ENCODE peak calls at places on chromosomes 1 and 21, in four cellular contexts. L is heart right ventricle, A is aorta, B is ovary. P is an unnamed sample.

GRCh38 chr1:150508982-150509381 is 1.1 kb downstream of the ECM1 start:
- DNase-seq in L (no peak), A (peak; percentile 8), B (no peak), P (no peak)

GRCh38 chr1:77592906-77593305 is 89.6 kb downstream of the ZZZ3 start:
- DNase-seq in L (no peak), A (no peak), B (no peak), P (no peak)

GRCh38 chr1:63971557-63971956 is 197.7 kb downstream of the ROR1 start:
- DNase-seq in L (no peak), A (no peak), B (no peak), P (no peak)

GRCh38 chr21:15367061-15367626 is 302.3 kb upstream of the NRIP1 start:
- DNase-seq in L (no peak), A (no peak), B (no peak), P (no peak)

GRCh38 chr21:28235169-28235892 is 757.3 kb downstream of the LTN1 start:
- DNase-seq in L (peak; percentile 5), A (no peak), B (no peak), P (no peak)

GRCh38 chr1:108016451-108016920 is 51.5 kb upstream of the VAV3 start:
- DNase-seq in L (no peak), A (no peak), B (no peak), P (no peak)

GRCh38 chr1:108045370-108045950 is 80.5 kb upstream of the VAV3 start:
- DNase-seq in L (no peak), A (no peak), B (no peak), P (no peak)

GRCh38 chr1:232943679-232944252 is 6.6 kb upstream of the NTPCR start:
- DNase-seq in L (no peak), A (no peak), B (peak; percentile 28), P (no peak)

GRCh38 chr1:94012686-94013330 is 103.6 kb upstream of the GCLM start:
- DNase-seq in L (no peak), A (no peak), B (no peak), P (no peak)

GRCh38 chr1:160406131-160406968 is 6.0 kb downstream of the VANGL2 start:
- DNase-seq in L (no peak), A (no peak), B (no peak), P (no peak)

GRCh38 chr1:26696645-26697440 is 1.0 kb downstream of the ARID1A start:
- DNase-seq in L (peak; percentile 45), A (peak; percentile 85), B (peak; percentile 48), P (no peak)

GRCh38 chr1:92858564-92859399 is 26.9 kb downstream of the RPL5 start:
- DNase-seq in L (no peak), A (no peak), B (peak; percentile 65), P (no peak)

GRCh38 chr1:90716552-90717355 is at the start of gene BARHL2:
- DNase-seq in L (no peak), A (no peak), B (no peak), P (no peak)

GRCh38 chr1:66954208-66954607 is 29.4 kb downstream of the MIER1 start:
- DNase-seq in L (no peak), A (no peak), B (no peak), P (no peak)

GRCh38 chr21:31921079-31921478 is 48.3 kb downstream of the HUNK start:
- DNase-seq in L (no peak), A (no peak), B (no peak), P (no peak)

GRCh38 chr1:63103682-63104081 is 218.7 kb upstream of the FOXD3 start:
- DNase-seq in L (no peak), A (no peak), B (no peak), P (no peak)

GRCh38 chr1:51237313-51237700 is 1.2 kb downstream of the RNF11 start:
- DNase-seq in L (no peak), A (no peak), B (no peak), P (no peak)

GRCh38 chr1:231808990-231809389 is 182.4 kb downstream of the DISC1 start:
- DNase-seq in L (no peak), A (no peak), B (no peak), P (no peak)

GRCh38 chr1:14366361-14367018 is 232.0 kb upstream of the KAZN start:
- DNase-seq in L (peak; percentile 50), A (no peak), B (no peak), P (no peak)

GRCh38 chr1:180251526-180252305 is 21.7 kb downstream of the LHX4 start:
- DNase-seq in L (no peak), A (peak; percentile 51), B (no peak), P (no peak)

GRCh38 chr1:88746916-88747315 is 62.8 kb downstream of the PKN2 start:
- DNase-seq in L (no peak), A (no peak), B (no peak), P (no peak)

GRCh38 chr1:109923131-109923945 is 12.7 kb downstream of the CSF1 start:
- DNase-seq in L (no peak), A (no peak), B (peak; percentile 31), P (no peak)

GRCh38 chr1:107874221-107874620 is 90.8 kb downstream of the VAV3 start:
- DNase-seq in L (no peak), A (no peak), B (no peak), P (no peak)

GRCh38 chr1:230153655-230154296 is 86.7 kb downstream of the GALNT2 start:
- DNase-seq in L (no peak), A (no peak), B (no peak), P (peak; percentile 70)

GRCh38 chr1:192949783-192950182 is 109.4 kb downstream of the UCHL5 start:
- DNase-seq in L (no peak), A (no peak), B (no peak), P (no peak)

GRCh38 chr1:67840449-67840848 is 7.2 kb upstream of the GNG12 start:
- DNase-seq in L (no peak), A (no peak), B (no peak), P (no peak)

GRCh38 chr1:201530741-201531521 is 8.0 kb upstream of the NAV1 start:
- DNase-seq in L (peak; percentile 86), A (peak; percentile 96), B (peak; percentile 87), P (peak; percentile 88)

GRCh38 chr1:43541721-43542401 is 11.2 kb downstream of the PTPRF start:
- DNase-seq in L (peak; percentile 72), A (peak; percentile 90), B (peak; percentile 67), P (peak; percentile 88)

GRCh38 chr21:29181799-29182470 is 51.5 kb downstream of the MAP3K7CL start:
- DNase-seq in L (no peak), A (no peak), B (peak; percentile 26), P (no peak)

GRCh38 chr1:67441739-67442286 is 11.6 kb upstream of the SERBP1 start:
- DNase-seq in L (no peak), A (no peak), B (no peak), P (no peak)

GRCh38 chr1:67861856-67862516 is 28.7 kb upstream of the GNG12 start:
- DNase-seq in L (no peak), A (no peak), B (no peak), P (no peak)

GRCh38 chr1:167658574-167659328 is 28.7 kb downstream of the RCSD1 start:
- DNase-seq in L (no peak), A (no peak), B (no peak), P (no peak)

GRCh38 chr21:33940164-33940563 is 24.6 kb upstream of the ATP5PO start:
- DNase-seq in L (no peak), A (no peak), B (no peak), P (no peak)

GRCh38 chr1:75730432-75730831 is 5.9 kb downstream of the ACADM start:
- DNase-seq in L (no peak), A (no peak), B (no peak), P (no peak)

GRCh38 chr21:29299906-29300546 is 1.3 kb downstream of the BACH1 start:
- DNase-seq in L (peak; percentile 23), A (no peak), B (peak; percentile 22), P (peak; percentile 14)

DNA sequence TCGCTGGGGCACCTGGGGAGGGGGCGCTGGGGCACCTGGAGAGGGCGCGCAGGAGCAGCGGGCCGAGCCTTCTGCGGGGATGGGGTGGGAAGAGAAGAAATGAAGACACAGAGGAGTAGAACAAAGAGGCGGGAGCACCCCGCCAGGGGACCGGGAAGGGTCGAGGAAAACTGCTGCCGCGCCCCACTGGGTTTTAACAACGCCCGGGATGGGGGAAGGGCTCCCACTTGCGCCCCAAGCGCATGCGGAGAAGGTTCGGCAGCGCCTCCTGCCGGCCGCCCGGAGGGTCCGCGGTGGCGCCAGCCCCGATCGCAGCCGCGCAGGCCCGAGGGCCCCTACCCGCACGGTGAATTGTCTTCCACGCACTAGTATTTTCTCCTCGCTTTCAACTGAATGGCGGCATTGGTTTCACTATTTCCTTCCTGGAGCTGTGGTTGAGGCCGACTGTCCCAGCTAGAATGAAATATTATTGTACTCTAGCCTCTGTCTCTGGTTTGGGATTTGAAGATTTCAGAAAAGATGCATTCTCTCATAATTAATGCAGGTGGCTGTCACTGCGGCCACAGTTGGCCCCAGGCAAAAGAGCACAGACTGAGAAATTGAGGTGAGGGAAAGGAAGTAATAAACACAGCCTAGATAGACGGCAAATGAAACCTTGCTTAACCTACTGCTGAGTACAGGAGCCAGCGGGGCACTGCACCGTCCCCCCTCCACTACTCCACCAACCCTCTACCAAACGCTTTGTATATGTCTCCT is 57.3 kb downstream of the MAB21L3 start:
- DNase-seq in L (peak; percentile 84), A (peak; percentile 96), B (peak; percentile 83), P (peak; percentile 72)
- H3K27ac ChIP-seq in L (peak overlapping the region; percentile 65), A (no peak overlapping the region), B (no peak overlapping the region), P (peak overlapping the region; percentile 64)

GRCh38 chr1:60171793-60172192 is 98.2 kb upstream of the C1orf87 start:
- DNase-seq in L (no peak), A (no peak), B (no peak), P (no peak)

GRCh38 chr1:60170709-60171108 is 97.1 kb upstream of the C1orf87 start:
- DNase-seq in L (no peak), A (no peak), B (no peak), P (no peak)

GRCh38 chr1:60169206-60169605 is 95.6 kb upstream of the C1orf87 start:
- DNase-seq in L (no peak), A (no peak), B (no peak), P (no peak)

GRCh38 chr1:60173006-60173405 is 99.4 kb upstream of the C1orf87 start:
- DNase-seq in L (no peak), A (no peak), B (no peak), P (no peak)

DNA sequence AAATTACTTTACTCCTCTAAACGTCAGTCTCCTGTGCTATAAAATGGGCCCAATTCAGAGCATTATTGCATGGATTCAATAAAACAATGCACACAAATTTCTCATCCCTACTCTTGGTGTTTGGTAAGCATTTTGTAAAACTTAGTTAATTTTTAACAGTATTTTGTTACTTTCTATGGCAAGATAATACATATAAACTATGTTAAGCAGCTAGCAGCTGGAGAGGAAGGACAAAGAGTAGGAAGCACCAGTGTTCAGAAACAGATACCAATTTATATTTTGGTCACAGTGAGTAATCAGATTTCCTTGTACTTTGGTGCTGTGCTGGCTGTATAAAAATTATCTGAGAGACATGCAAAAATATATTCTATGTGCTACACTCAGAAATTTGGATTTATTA is 100.2 kb upstream of the C1orf87 start:
- DNase-seq in L (no peak), A (no peak), B (no peak), P (no peak)
- H3K27ac ChIP-seq in L (no peak overlapping the region), A (no peak overlapping the region), B (no peak overlapping the region), P (no peak overlapping the region)

GRCh38 chr1:8536521-8536920 is 218.6 kb downstream of the SLC45A1 start:
- DNase-seq in L (no peak), A (no peak), B (no peak), P (no peak)
- H3K27ac ChIP-seq in L (no peak overlapping the region), A (no peak overlapping the region), B (no peak overlapping the region), P (no peak overlapping the region)

DNA sequence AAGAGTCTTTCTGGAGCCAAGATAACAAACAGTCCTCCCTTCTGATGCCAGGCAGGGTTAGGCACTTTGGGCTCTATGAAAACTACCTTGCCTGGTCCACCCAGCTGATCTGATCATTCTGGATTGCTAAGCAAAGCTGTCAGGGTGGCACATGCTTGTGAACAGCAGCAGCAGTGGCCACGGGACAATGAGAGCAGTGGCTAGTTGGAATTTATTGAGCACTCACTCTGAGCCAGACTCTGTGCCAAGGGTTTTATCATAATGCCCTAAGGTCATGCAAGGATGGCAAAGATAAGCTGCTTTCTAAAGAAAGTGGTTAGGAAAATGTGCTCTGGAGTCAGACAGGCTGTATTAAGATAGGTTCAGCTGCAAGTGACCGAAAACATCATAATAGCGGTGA is 390.4 kb upstream of the VAMP3 start:
- DNase-seq in L (no peak), A (no peak), B (no peak), P (no peak)
- H3K27ac ChIP-seq in L (no peak overlapping the region), A (no peak overlapping the region), B (no peak overlapping the region), P (no peak overlapping the region)